ENCODE peak calls at places on chromosomes 12 and 14, in six cellular contexts. I is astrocyte, O is Karpas-422, T is K562, L is neuronal stem cell, V is SK-N-SH. N is an unnamed sample. For H3K9me3, the result is how much of the 10 kb centered on the place peaks cover.

GRCh38 chr14:101876539-101876938 is 87.8 kb upstream of the DYNC1H1 start:
- DNase-seq in O (peak), L (no peak), V (peak), T (no peak), I (no peak), N (no peak)

GRCh38 chr12:115541891-115542361 is 735.6 kb downstream of the MED13L start:
- DNase-seq in V (no peak), I (peak), L (no peak), O (no peak), T (no peak), N (no peak)

GRCh38 chr14:96038920-96039632 is at the start of gene C14orf132:
- DNase-seq in V (peak), O (no peak), I (peak), T (peak), L (no peak), N (no peak)

GRCh38 chr12:105982022-105982421 is 156.7 kb downstream of the NUAK1 start:
- DNase-seq in L (no peak), I (no peak), T (no peak), V (no peak), O (no peak), N (no peak)

GRCh38 chr14:52119030-52119429 is 50.2 kb upstream of the NID2 start:
- DNase-seq in V (no peak), I (no peak), L (no peak), T (no peak), O (no peak), N (no peak)

GRCh38 chr12:116361404-116362223 is 84.1 kb upstream of the MED13L start:
- DNase-seq in L (no peak), O (no peak), T (no peak), I (no peak), V (no peak), N (no peak)

GRCh38 chr12:31599053-31599452 is 8.1 kb upstream of the DENND5B start:
- DNase-seq in V (no peak), L (no peak), T (no peak), I (no peak), O (peak), N (no peak)

GRCh38 chr14:59482471-59483331 is 1.5 kb downstream of the L3HYPDH start:
- DNase-seq in T (peak), I (peak), V (no peak), O (peak), L (no peak), N (peak)

DNA sequence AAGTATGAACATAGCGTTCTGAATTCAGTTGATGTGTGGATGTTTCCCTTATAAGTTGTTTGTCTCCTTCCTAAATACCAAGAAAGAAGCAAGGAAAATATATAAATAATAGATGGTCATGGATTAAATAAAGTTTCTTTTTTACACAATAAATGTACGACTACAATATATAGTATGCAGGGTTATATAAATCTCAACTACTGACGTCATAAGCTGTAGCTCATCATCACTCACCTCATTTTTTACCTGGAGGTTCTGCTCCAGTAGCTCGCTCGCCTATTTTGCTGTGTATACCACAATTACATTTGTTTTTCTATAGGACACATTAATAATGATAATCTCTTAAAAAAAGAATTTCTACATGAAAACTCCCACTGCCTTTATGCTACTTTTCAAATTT is 109.5 kb downstream of the NTS start:
- DNase-seq in I (no peak), T (no peak), O (no peak), V (no peak), L (no peak), N (no peak)
- H2AFZ ChIP-seq in I (no peak), T (no peak), O (no peak), V (no peak), L (no peak), N (no peak)

DNA sequence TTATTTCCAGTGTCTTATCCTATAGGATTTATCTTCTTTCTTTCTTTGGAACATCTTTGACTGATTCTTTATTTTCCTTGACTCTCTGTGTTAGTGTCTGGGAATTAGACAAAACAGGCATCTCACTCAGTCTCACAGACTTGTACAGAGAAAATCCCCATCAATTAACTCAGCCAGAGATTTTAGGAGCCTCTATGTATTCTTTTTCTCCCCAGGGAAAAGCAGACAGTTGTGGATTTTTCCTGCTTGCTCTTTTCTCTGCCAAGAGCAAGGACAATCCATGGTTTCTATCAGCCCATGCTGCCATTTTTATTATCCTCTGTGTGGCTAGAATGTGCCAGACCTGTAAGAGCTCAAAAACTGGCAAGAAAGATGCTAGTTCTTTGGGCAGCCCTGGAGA is 595.1 kb downstream of the SNAPC1 start:
- DNase-seq in L (no peak), T (no peak), V (no peak), I (no peak), O (no peak), N (no peak)
- H3K9me3 ChIP-seq in L (under half), T (under half), V (under half), I (under half), O (under half), N (under half)

GRCh38 chr12:120599672-120600537 is 18.7 kb upstream of the POP5 start:
- DNase-seq in O (peak), L (no peak), T (no peak), I (no peak), V (no peak), N (no peak)
- H3K4me2 ChIP-seq in O (no peak), L (no peak), T (no peak), I (no peak), V (no peak), N (no peak)

GRCh38 chr14:65208548-65208947 is 106.2 kb upstream of the MAX start:
- DNase-seq in V (no peak), T (no peak), O (peak), L (no peak), I (no peak), N (no peak)
- H2AFZ ChIP-seq in V (no peak), T (peak), O (peak), L (no peak), I (no peak), N (no peak)

GRCh38 chr12:28209782-28210181 is 19.5 kb downstream of the CCDC91 start:
- DNase-seq in I (no peak), T (no peak), V (no peak), O (peak), L (no peak), N (no peak)
- H3K9me3 ChIP-seq in I (under half), T (under half), V (under half), O (under half), L (under half), N (under half)

DNA sequence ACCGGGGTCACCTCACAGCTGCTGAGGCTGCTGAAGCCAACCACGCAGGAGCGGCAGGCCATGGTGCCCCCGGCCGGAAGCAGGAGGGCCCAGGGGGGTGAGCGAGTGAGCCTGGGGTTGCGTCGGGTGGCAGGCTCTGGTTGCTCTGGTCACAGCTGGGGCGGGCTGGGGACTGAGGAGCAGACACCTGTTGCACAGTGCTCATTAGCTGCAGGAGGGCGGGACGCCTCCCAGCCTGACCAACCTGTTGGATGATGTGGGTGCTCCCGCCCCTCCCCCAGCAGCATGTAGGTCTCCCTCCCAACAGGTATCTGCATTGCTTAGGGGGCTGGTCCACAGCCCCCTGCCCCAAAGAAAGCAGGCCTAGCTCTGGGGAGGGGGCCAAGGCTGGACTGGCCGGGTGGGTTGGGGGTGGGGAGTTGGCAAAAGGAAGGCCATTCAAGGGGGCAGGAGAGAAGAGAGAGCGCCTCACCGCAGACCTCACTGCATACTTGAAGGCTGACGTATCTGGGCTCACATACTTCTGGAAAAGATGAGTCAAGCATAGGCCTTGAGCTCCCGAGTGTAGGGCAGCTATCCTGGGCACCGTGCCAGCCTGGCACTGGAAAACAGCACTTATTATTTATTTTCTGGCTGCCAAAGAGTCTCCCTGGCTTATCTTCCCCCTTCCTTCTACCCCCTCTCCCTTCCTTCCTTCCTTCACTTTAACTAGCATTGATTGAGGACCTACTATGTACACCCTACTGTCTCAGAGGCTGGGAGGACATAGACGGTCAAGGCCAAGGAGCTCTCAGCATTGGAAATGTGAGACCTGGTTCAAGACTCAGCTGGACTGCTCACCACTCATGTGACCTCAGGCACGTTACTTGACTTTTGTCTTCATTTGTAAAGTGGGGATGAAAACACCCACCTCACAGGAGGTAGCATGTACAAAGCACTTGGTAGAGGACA is at the start of gene KRT80:
- DNase-seq in V (peak), O (no peak), I (peak), L (no peak), T (no peak), N (peak)
- H3K4me2 ChIP-seq in V (peak), O (no peak), I (peak), L (no peak), T (no peak), N (peak)

GRCh38 chr12:56102683-56103065 is 1.7 kb upstream of the PA2G4 start:
- DNase-seq in I (no peak), T (no peak), V (no peak), L (no peak), O (no peak), N (no peak)

GRCh38 chr12:56103823-56104108 is 593 bp upstream of the PA2G4 start:
- DNase-seq in V (no peak), L (no peak), T (no peak), O (no peak), I (no peak), N (no peak)

GRCh38 chr12:56104815-56105476 is 587 bp downstream of the PA2G4 start:
- DNase-seq in T (peak), O (peak), L (no peak), V (peak), I (no peak), N (no peak)

GRCh38 chr12:56104109-56104814 is at the start of gene PA2G4:
- DNase-seq in L (peak), V (peak), T (peak), I (peak), O (peak), N (peak)

DNA sequence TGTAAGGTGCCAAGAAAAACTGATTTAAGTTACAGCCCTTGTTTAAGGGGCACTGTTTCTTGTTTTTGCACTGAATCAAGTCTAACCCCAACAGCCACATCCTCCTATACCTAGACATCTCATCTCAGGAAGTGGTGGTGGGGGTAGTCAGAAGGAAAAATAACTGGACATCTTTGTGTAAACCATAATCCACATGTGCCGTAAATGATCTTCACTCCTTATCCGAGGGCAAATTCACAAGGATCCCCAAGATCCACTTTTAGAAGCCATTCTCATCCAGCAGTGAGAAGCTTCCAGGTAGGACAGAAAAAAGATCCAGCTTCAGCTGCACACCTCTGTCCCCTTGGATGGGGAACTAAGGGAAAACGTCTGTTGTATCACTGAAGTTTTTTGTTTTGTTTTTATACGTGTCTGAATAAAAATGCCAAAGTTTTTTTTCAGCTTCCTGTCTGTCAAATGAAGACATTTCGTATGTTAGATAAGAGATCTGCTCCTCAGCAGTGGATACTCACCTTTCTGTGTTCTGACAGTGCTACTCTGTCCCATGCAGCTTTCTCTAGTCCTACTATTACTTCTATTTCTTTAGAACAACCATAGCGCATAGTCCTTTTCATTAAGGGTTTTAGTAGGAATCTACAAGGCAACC is 1.2 kb upstream of the PA2G4 start:
- DNase-seq in I (no peak), O (no peak), L (no peak), T (peak), V (no peak), N (no peak)
- H2AFZ ChIP-seq in I (no peak), O (peak), L (peak), T (peak), V (peak), N (peak)

GRCh38 chr14:104245075-104245474 is 106.7 kb downstream of the KIF26A start:
- DNase-seq in O (no peak), T (no peak), V (no peak), L (no peak), I (no peak), N (no peak)

GRCh38 chr14:104245723-104246122 is 107.3 kb downstream of the KIF26A start:
- DNase-seq in L (no peak), I (no peak), T (no peak), O (no peak), V (no peak), N (no peak)

GRCh38 chr14:104240426-104241157 is 102.2 kb downstream of the KIF26A start:
- DNase-seq in O (no peak), T (no peak), I (no peak), L (no peak), V (peak), N (no peak)

GRCh38 chr14:104244221-104245011 is 106.0 kb downstream of the KIF26A start:
- DNase-seq in L (no peak), I (no peak), V (no peak), T (no peak), O (no peak), N (no peak)

GRCh38 chr14:104243200-104243599 is 104.8 kb downstream of the KIF26A start:
- DNase-seq in O (no peak), L (no peak), I (no peak), T (no peak), V (no peak), N (no peak)
- H3K9me3 ChIP-seq in O (under half), L (under half), I (under half), T (under half), V (under half), N (under half)

GRCh38 chr14:106556665-106557289 is 1030.4 kb downstream of the TMEM121 start:
- DNase-seq in I (no peak), O (peak), V (peak), L (no peak), T (peak), N (no peak)
- H3K4me2 ChIP-seq in I (no peak), O (no peak), V (no peak), L (no peak), T (no peak), N (no peak)

N was measured in PC-9.